ENCODE peak calls at places on chromosome 12, in five cellular contexts. H, R, C, A and G are unnamed samples.

GRCh38 chr12:11705010-11705409 is 55.5 kb downstream of the ETV6 start:
- DNase-seq in H (peak), R (no peak), C (no peak), A (no peak), G (no peak)

GRCh38 chr12:41061189-41061588 is 126.9 kb upstream of the PDZRN4 start:
- DNase-seq in H (no peak), R (no peak), C (no peak), A (no peak), G (no peak)

GRCh38 chr12:6612247-6612646 is 5.1 kb upstream of the CHD4 start:
- DNase-seq in H (no peak), R (no peak), C (no peak), A (peak), G (no peak)

GRCh38 chr12:68823711-68824110 is 15.7 kb downstream of the MDM2 start:
- DNase-seq in H (no peak), R (no peak), C (no peak), A (no peak), G (no peak)

GRCh38 chr12:132502149-132502881 is 12.4 kb downstream of the FBRSL1 start:
- DNase-seq in H (no peak), R (no peak), C (no peak), A (peak), G (no peak)

GRCh38 chr12:98373019-98373554 is 142.3 kb upstream of the TMPO start:
- DNase-seq in H (peak), R (no peak), C (peak), A (no peak), G (no peak)

GRCh38 chr12:29739279-29739991 is 44.3 kb downstream of the TMTC1 start:
- DNase-seq in H (peak), R (no peak), C (no peak), A (no peak), G (no peak)

GRCh38 chr12:24705741-24706358 is 243.1 kb downstream of the BCAT1 start:
- DNase-seq in H (no peak), R (no peak), C (no peak), A (no peak), G (no peak)

GRCh38 chr12:96248532-96248931 is 54.4 kb downstream of the ELK3 start:
- DNase-seq in H (no peak), R (no peak), C (no peak), A (no peak), G (no peak)

GRCh38 chr12:113825705-113826104 is 140.4 kb downstream of the RBM19 start:
- DNase-seq in H (no peak), R (no peak), C (no peak), A (no peak), G (no peak)

GRCh38 chr12:111926631-111927030 is 84.6 kb downstream of the MAPKAPK5 start:
- DNase-seq in H (no peak), R (no peak), C (no peak), A (no peak), G (no peak)

GRCh38 chr12:5395443-5396401 is 36.2 kb upstream of the NTF3 start:
- DNase-seq in H (no peak), R (no peak), C (peak), A (peak), G (no peak)

GRCh38 chr12:18320036-18320617 is 58.8 kb downstream of the PIK3C2G start:
- DNase-seq in H (peak), R (no peak), C (no peak), A (no peak), G (no peak)

GRCh38 chr12:106247731-106248176 is at the start of gene CKAP4:
- DNase-seq in H (peak), R (peak), C (peak), A (peak), G (peak)

GRCh38 chr12:120851939-120852338 is 52.2 kb downstream of the SPPL3 start:
- DNase-seq in H (no peak), R (no peak), C (no peak), A (no peak), G (no peak)

GRCh38 chr12:25186788-25187397 is 8.1 kb downstream of the DNAI7 start:
- DNase-seq in H (peak), R (no peak), C (no peak), A (no peak), G (no peak)

GRCh38 chr12:41932470-41932991 is 212.1 kb downstream of the GXYLT1 start:
- DNase-seq in H (no peak), R (no peak), C (peak), A (peak), G (peak)

GRCh38 chr12:58537278-58537677 is 383.0 kb downstream of the LRIG3 start:
- DNase-seq in H (peak), R (no peak), C (no peak), A (no peak), G (no peak)